ENCODE peak calls at places on chromosomes 5 and 9, in seven cellular contexts. H is bronchial epithelial cell; A is omental fat pad; D is CD8-positive, alpha-beta memory T cell; T is adipocyte; X is effector CD4-positive, alpha-beta T cell; Q is stimulated activated CD4-positive, alpha-beta T cell treated with anti-CD3 and anti-CD28 coated beads, Interleukin-2, amount 100 ng/mL, for 48 hours. O is an unnamed sample.

GRCh38 chr9:9112001-9112725 is 1312.6 kb upstream of the DMAC1 start:
- DNase-seq in T (no peak), Q (no peak), X (no peak), H (no peak), A (no peak), D (no peak), O (no peak)

GRCh38 chr9:23779220-23779619 is 46.8 kb downstream of the ELAVL2 start:
- DNase-seq in X (no peak), H (no peak), Q (no peak), T (peak), A (no peak), D (no peak), O (no peak)

GRCh38 chr5:116487045-116487444 is 87.6 kb downstream of the SEMA6A start:
- DNase-seq in T (no peak), Q (no peak), D (no peak), X (no peak), A (no peak), H (no peak), O (no peak)

GRCh38 chr9:86454701-86455402 is 100.6 kb upstream of the TUT7 start:
- DNase-seq in H (no peak), X (no peak), D (no peak), T (peak), A (no peak), Q (no peak), O (no peak)

GRCh38 chr5:180173198-180173544 is 35.8 kb downstream of the RASGEF1C start:
- DNase-seq in X (no peak), A (no peak), Q (no peak), T (no peak), H (no peak), D (no peak), O (no peak)

GRCh38 chr5:150058480-150059126 is 27.8 kb downstream of the CSF1R start:
- DNase-seq in H (peak), A (no peak), X (no peak), T (no peak), D (no peak), Q (no peak), O (no peak)

GRCh38 chr5:68644971-68645370 is 429.4 kb downstream of the PIK3R1 start:
- DNase-seq in Q (no peak), H (no peak), T (no peak), A (no peak), X (no peak), D (no peak), O (no peak)

GRCh38 chr5:148949871-148950863 is 112.7 kb downstream of the SH3TC2 start:
- DNase-seq in Q (no peak), H (peak), A (no peak), T (no peak), D (no peak), X (no peak), O (no peak)

GRCh38 chr5:91225848-91226686 is 157.1 kb downstream of the ARRDC3 start:
- DNase-seq in T (no peak), H (peak), Q (peak), X (peak), D (peak), A (no peak), O (peak)

GRCh38 chr5:4523038-4523437 is 617.1 kb upstream of the ADAMTS16 start:
- DNase-seq in X (no peak), A (no peak), Q (no peak), T (no peak), H (no peak), D (no peak), O (no peak)

GRCh38 chr9:35700942-35701341 is 11.2 kb upstream of the TPM2 start:
- DNase-seq in T (no peak), A (no peak), X (no peak), H (no peak), D (no peak), Q (no peak), O (no peak)

GRCh38 chr9:93774331-93775102 is 180.6 kb downstream of the BARX1 start:
- DNase-seq in T (no peak), X (no peak), H (no peak), D (no peak), Q (no peak), A (no peak), O (no peak)

GRCh38 chr9:131473891-131474290 is 28.8 kb upstream of the POMT1 start:
- DNase-seq in A (no peak), H (no peak), D (no peak), Q (no peak), T (no peak), X (no peak), O (no peak)

GRCh38 chr5:64784451-64785025 is 15.8 kb downstream of the CWC27 start:
- DNase-seq in Q (peak), H (peak), X (peak), T (peak), A (peak), D (peak), O (peak)

GRCh38 chr9:136899196-136899595 is 12.9 kb downstream of the TRAF2 start:
- DNase-seq in T (no peak), H (no peak), A (no peak), Q (no peak), X (no peak), D (no peak), O (no peak)

GRCh38 chr9:122261469-122261881 is 3.2 kb downstream of the RBM18 start:
- DNase-seq in Q (no peak), X (no peak), H (peak), A (peak), D (no peak), T (peak), O (no peak)

GRCh38 chr9:16526380-16526779 is 344.1 kb downstream of the BNC2 start:
- DNase-seq in X (no peak), T (peak), Q (no peak), H (peak), A (no peak), D (no peak), O (no peak)

GRCh38 chr5:9801908-9802307 is 171.8 kb upstream of the TAS2R1 start:
- DNase-seq in D (no peak), Q (no peak), X (no peak), T (no peak), H (no peak), A (no peak), O (no peak)

GRCh38 chr9:91187965-91188344 is 173.8 kb downstream of the AUH start:
- DNase-seq in H (no peak), T (peak), A (no peak), Q (no peak), X (no peak), D (no peak), O (no peak)

GRCh38 chr5:72531496-72532190 is 24.4 kb upstream of the ZNF366 start:
- DNase-seq in X (no peak), H (no peak), Q (no peak), D (no peak), T (peak), A (no peak), O (no peak)

GRCh38 chr5:122112733-122113558 is 16.4 kb upstream of the ZNF474 start:
- DNase-seq in D (no peak), T (no peak), X (no peak), Q (no peak), A (no peak), H (no peak), O (no peak)